ENCODE peak calls at places on chromosomes 12 and 14, in ten cellular contexts. X is PC-9, G is pancreas, M is fibroblast of lung, I is GM23338, P is A549, Y is spleen, W is body of pancreas, N is upper lobe of right lung, E is tibial artery. O is an unnamed sample. For H3K4me1, the result is how much of the 10 kb centered on the place peaks cover.

GRCh38 chr14:62304172-62304571 is 542.0 kb downstream of the SNAPC1 start:
- DNase-seq in X (no peak), G (no peak), M (no peak), I (no peak), P (no peak), Y (no peak), W (no peak), N (no peak), E (no peak), O (no peak)

GRCh38 chr14:105487986-105488777 is 1.5 kb downstream of the CRIP1 start:
- DNase-seq in X (peak), G (peak), M (no peak), I (no peak), P (peak), Y (no peak), W (no peak), N (no peak), E (no peak), O (no peak)

GRCh38 chr12:130698106-130698505 is 18.0 kb downstream of the RIMBP2 start:
- DNase-seq in X (no peak), G (no peak), M (no peak), I (no peak), P (no peak), Y (peak), W (no peak), N (peak), E (peak), O (no peak)

GRCh38 chr12:3103806-3104205 is 26.6 kb downstream of the TSPAN9 start:
- DNase-seq in X (no peak), G (no peak), M (no peak), I (no peak), P (no peak), Y (no peak), W (no peak), N (no peak), E (no peak), O (no peak)

GRCh38 chr12:120661432-120661831 is 21.0 kb downstream of the CABP1 start:
- DNase-seq in X (no peak), G (no peak), M (no peak), I (no peak), P (no peak), Y (no peak), W (no peak), N (no peak), E (no peak), O (no peak)

GRCh38 chr14:37591311-37591940 is 3.6 kb downstream of the FOXA1 start:
- DNase-seq in X (no peak), G (peak), M (no peak), I (peak), P (peak), Y (no peak), W (no peak), N (peak), E (no peak), O (peak)

GRCh38 chr12:12098689-12099010 is 27.9 kb downstream of the BCL2L14 start:
- DNase-seq in X (no peak), G (no peak), M (no peak), I (no peak), P (no peak), Y (no peak), W (no peak), N (no peak), E (no peak), O (no peak)

GRCh38 chr12:41701943-41702601 is 442.6 kb downstream of the GXYLT1 start:
- DNase-seq in X (no peak), G (no peak), M (no peak), I (no peak), P (no peak), Y (no peak), W (no peak), N (no peak), E (no peak), O (no peak)

GRCh38 chr12:104630230-104630670 is 173.5 kb downstream of the CHST11 start:
- DNase-seq in X (no peak), G (no peak), M (no peak), I (peak), P (no peak), Y (no peak), W (no peak), N (no peak), E (no peak), O (no peak)

GRCh38 chr12:131366261-131366871 is 344.5 kb upstream of the SFSWAP start:
- DNase-seq in X (no peak), G (peak), M (no peak), I (no peak), P (no peak), Y (no peak), W (no peak), N (no peak), E (no peak), O (no peak)

GRCh38 chr14:87934185-87934584 is 58.8 kb downstream of the GALC start:
- DNase-seq in X (no peak), G (no peak), M (no peak), I (no peak), P (peak), Y (no peak), W (no peak), N (no peak), E (no peak), O (no peak)

GRCh38 chr12:12776261-12776660 is 9.2 kb upstream of the APOLD1 start:
- DNase-seq in X (peak), G (no peak), M (no peak), I (no peak), P (no peak), Y (no peak), W (peak), N (no peak), E (no peak), O (no peak)

GRCh38 chr12:91947459-91947858 is 198.2 kb downstream of the BTG1 start:
- DNase-seq in X (no peak), G (no peak), M (no peak), I (no peak), P (no peak), Y (no peak), W (no peak), N (no peak), E (no peak), O (no peak)

GRCh38 chr12:18706798-18707197 is 31.0 kb downstream of the PLCZ1 start:
- DNase-seq in X (no peak), G (no peak), M (peak), I (no peak), P (peak), Y (no peak), W (no peak), N (no peak), E (no peak), O (no peak)

GRCh38 chr14:51356381-51356780 is 116.3 kb downstream of the TMX1 start:
- DNase-seq in X (no peak), G (no peak), M (no peak), I (no peak), P (no peak), Y (no peak), W (no peak), N (no peak), E (no peak), O (no peak)

GRCh38 chr14:101705733-101706508 is 55.6 kb upstream of the PPP2R5C start:
- DNase-seq in X (peak), G (peak), M (peak), I (peak), P (no peak), Y (peak), W (peak), N (peak), E (peak), O (peak)

GRCh38 chr14:93104961-93105360 is 10.8 kb downstream of the ITPK1 start:
- DNase-seq in X (peak), G (no peak), M (no peak), I (peak), P (no peak), Y (no peak), W (no peak), N (no peak), E (no peak), O (no peak)
- H3K4me1 ChIP-seq in X (under half), G (under half), M (under half), I (under half), P (under half), Y (half or more), W (under half), N (under half), E (under half), O (half or more)

GRCh38 chr14:100419856-100420255 is 96.7 kb downstream of the SLC25A47 start:
- DNase-seq in X (no peak), G (no peak), M (no peak), I (peak), P (no peak), Y (peak), W (no peak), N (no peak), E (no peak), O (no peak)
- TF ChIP-seq CTCF in X (no peak), G (no peak), M (no peak), I (peak), P (no peak), Y (no peak), W (no peak), N (no peak), E (no peak), O (no peak)

GRCh38 chr12:101902641-101903040 is 25.3 kb downstream of the DRAM1 start:
- DNase-seq in X (no peak), G (no peak), M (no peak), I (no peak), P (no peak), Y (no peak), W (no peak), N (peak), E (no peak), O (no peak)
- H3K27ac ChIP-seq in X (no peak), G (no peak), M (no peak), I (no peak), P (no peak), Y (peak), W (no peak), N (peak), E (no peak), O (peak)

GRCh38 chr14:60686865-60687264 is 37.3 kb downstream of the SIX4 start:
- DNase-seq in X (no peak), G (no peak), M (no peak), I (no peak), P (no peak), Y (no peak), W (no peak), N (no peak), E (no peak), O (no peak)

GRCh38 chr14:60684203-60684602 is 34.9 kb upstream of the SIX1 start:
- DNase-seq in X (no peak), G (no peak), M (no peak), I (no peak), P (no peak), Y (no peak), W (no peak), N (no peak), E (no peak), O (no peak)

GRCh38 chr14:60679566-60680258 is 30.4 kb upstream of the SIX1 start:
- DNase-seq in X (no peak), G (no peak), M (no peak), I (peak), P (no peak), Y (no peak), W (no peak), N (no peak), E (no peak), O (no peak)

GRCh38 chr14:60680511-60680910 is 31.2 kb upstream of the SIX1 start:
- DNase-seq in X (no peak), G (no peak), M (no peak), I (no peak), P (no peak), Y (no peak), W (no peak), N (no peak), E (no peak), O (no peak)

DNA sequence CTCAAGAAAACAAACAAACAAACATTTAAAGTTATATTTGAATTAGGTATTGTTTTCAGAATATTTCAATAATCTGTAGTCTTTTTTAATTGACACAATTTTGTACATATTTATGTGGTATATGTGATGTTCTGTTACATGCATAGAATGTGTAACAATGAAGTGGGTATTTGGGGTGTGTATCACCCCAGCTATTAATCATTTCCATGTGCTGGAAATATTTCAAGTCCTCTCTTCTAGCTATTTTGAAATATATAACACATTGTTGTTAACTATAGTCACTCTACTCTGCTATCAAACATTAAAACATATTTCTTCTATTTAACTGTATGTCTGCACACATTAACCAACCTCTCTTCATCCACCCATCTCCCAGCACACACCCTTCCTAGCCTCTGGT is 32.0 kb upstream of the SIX1 start:
- DNase-seq in X (no peak), G (no peak), M (no peak), I (no peak), P (no peak), Y (no peak), W (no peak), N (no peak), E (no peak), O (no peak)
- H3K4me1 ChIP-seq in X (under half), G (under half), M (under half), I (under half), P (under half), Y (under half), W (under half), N (under half), E (under half), O (under half)

DNA sequence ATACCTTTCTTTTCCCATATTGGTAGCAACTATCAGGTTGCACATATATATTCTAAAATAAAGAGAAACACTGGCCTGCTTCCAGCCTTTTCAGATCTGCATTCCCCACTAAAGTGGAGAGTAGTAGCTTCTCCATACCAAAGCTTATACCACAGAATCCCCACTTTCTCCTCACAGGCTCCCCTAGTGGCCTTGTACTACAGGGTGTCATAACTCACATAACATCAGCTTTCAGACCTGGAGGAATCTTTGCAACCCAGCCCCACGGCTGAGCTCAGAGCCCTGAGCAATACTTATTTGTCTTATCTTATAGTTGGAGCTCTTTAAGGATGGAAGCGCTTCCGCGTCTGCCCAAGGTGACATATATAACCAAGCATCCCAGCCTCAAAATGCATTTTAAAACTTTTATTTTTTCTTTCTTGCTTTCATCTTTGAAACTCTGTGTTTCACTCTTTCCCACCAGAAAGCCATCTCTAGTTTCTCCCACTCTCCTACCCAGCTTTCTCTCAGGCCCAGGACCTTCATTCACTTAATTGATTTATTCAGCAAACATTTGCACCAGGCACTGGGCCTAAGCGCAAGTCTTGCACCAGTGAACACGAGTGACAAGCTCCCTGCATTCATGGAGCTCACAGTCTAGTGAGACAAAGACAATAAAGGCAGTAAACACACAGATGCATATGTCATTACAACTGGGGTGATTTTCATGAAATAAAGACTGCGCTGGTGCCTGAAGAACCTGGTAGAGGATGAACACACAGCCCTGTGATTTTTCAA is 254.7 kb downstream of the IPO8 start:
- DNase-seq in X (no peak), G (no peak), M (peak), I (peak), P (peak), Y (no peak), W (no peak), N (no peak), E (no peak), O (no peak)
- TF ChIP-seq CTCF in X (peak), G (no peak), M (peak), I (peak), P (no peak), Y (no peak), W (peak), N (no peak), E (no peak), O (peak)

DNA sequence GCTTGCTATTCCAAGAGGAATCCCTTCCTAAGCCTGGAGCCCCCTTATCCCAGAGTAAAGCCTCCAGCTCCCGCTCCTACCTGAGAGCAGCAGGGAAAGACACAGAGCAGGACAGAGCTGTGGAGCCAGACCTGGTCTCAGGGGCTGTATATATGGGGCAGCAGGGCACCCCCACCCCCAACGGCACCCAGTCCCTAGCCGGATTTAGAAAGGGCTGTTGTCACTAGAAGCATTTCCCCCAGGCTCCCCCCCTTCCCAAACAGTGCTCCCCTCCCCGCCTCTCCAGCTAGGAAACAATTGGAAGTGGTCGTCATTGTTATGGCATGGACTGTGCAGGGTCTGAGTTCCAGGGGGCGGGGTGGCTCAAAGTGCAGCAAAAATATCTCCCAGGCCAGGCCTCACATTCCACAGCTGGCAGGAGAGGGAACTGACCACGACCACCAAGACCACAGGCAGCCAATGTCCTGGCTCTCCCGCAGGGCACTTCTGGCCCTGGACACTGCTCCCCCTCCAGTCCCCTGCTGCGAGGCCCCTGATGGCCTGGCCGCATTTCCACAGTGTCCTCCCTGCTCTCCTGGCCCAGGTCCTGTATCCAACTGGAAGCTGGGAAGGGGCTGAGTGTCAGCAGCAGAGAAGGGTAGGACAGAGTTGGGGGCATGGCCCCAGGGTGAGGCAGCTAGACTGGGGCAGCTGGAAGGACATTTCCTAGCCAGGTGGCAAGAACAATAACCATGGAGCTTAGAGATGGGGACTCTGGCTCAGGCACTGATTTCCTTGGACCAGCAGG is at the start of gene MYH7:
- DNase-seq in X (no peak), G (no peak), M (no peak), I (no peak), P (no peak), Y (peak), W (no peak), N (no peak), E (peak), O (peak)
- H3K27ac ChIP-seq in X (no peak), G (no peak), M (no peak), I (no peak), P (no peak), Y (no peak), W (no peak), N (no peak), E (no peak), O (peak)

O was measured in heart right ventricle.